ENCODE peak calls at places on chromosomes 16 and 17, in ten cellular contexts. T is ascending aorta, B is PC-9, S is Peyer's patch, N is colonic mucosa, H is PC-3, A is GM12878, I is psoas muscle, G is stomach, Z is cardiac muscle cell. P is an unnamed sample. For H3K27me3, the result is how much of the 10 kb centered on the place peaks cover.

GRCh38 chr16:24118126-24118821 is 137.9 kb upstream of the CACNG3 start:
- DNase-seq in T (no peak), B (no peak), S (no peak), N (no peak), H (no peak), A (no peak), I (no peak), G (no peak), Z (no peak), P (no peak)

GRCh38 chr17:40779181-40779909 is 3.0 kb downstream of the KRT27 start:
- DNase-seq in T (no peak), B (peak), S (no peak), N (no peak), H (no peak), A (no peak), I (no peak), G (no peak), Z (no peak), P (no peak)

GRCh38 chr17:10516065-10516464 is 2.3 kb downstream of the MYH1 start:
- DNase-seq in T (no peak), B (no peak), S (no peak), N (no peak), H (no peak), A (no peak), I (peak), G (no peak), Z (no peak), P (no peak)

GRCh38 chr16:27404163-27404823 is 2.3 kb downstream of the IL21R start:
- DNase-seq in T (no peak), B (no peak), S (no peak), N (no peak), H (no peak), A (no peak), I (no peak), G (no peak), Z (no peak), P (no peak)

GRCh38 chr16:82093901-82094300 is 58.8 kb downstream of the HSD17B2 start:
- DNase-seq in T (no peak), B (no peak), S (no peak), N (no peak), H (peak), A (no peak), I (no peak), G (no peak), Z (peak), P (no peak)

GRCh38 chr16:55248494-55248893 is 75.5 kb upstream of the IRX6 start:
- DNase-seq in T (no peak), B (no peak), S (no peak), N (peak), H (no peak), A (no peak), I (no peak), G (no peak), Z (no peak), P (no peak)

GRCh38 chr16:19524866-19525723 is 1.4 kb downstream of the CCP110 start:
- DNase-seq in T (no peak), B (no peak), S (no peak), N (no peak), H (no peak), A (peak), I (no peak), G (no peak), Z (no peak), P (no peak)

GRCh38 chr17:13157656-13158055 is 139.8 kb upstream of the ELAC2 start:
- DNase-seq in T (no peak), B (no peak), S (no peak), N (no peak), H (no peak), A (no peak), I (no peak), G (no peak), Z (no peak), P (no peak)

GRCh38 chr16:83701494-83701893 is 106.3 kb upstream of the HSBP1 start:
- DNase-seq in T (no peak), B (peak), S (peak), N (no peak), H (peak), A (no peak), I (no peak), G (no peak), Z (peak), P (no peak)

GRCh38 chr16:81838794-81839193 is 59.7 kb downstream of the PLCG2 start:
- DNase-seq in T (no peak), B (no peak), S (no peak), N (no peak), H (peak), A (peak), I (no peak), G (no peak), Z (peak), P (no peak)

DNA sequence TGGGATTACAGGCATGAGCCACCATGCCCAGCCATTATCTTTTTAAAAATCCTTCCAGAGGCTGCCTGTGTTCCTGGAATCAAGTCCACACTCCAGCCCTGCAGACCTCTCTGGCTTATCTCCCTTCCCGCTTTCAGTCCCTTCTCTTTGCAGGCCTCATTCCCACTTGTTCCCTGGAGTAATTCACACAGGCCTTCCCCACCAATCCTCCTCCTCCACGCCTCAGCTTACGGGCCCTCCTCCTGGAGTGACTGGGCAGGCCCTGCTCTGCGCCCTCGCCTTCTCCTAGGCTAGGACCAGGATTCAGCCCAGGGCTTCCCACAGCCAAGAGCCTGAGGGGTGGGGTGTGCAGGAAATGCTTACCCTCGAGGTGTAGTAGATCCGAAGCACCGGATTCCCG is 2.8 kb downstream of the CDIPT start:
- DNase-seq in T (no peak), B (no peak), S (no peak), N (no peak), H (no peak), A (no peak), I (no peak), G (peak), Z (no peak), P (no peak)
- TF ChIP-seq CTCF in T (no peak), B (no peak), S (no peak), N (no peak), H (no peak), A (no peak), I (no peak), G (no peak), Z (no peak), P (no peak)

GRCh38 chr17:37410357-37410756 is 3.7 kb downstream of the TADA2A start:
- DNase-seq in T (no peak), B (no peak), S (no peak), N (no peak), H (no peak), A (no peak), I (no peak), G (no peak), Z (no peak), P (no peak)
- H3K27ac ChIP-seq in T (no peak), B (no peak), S (no peak), N (no peak), H (no peak), A (no peak), I (peak), G (no peak), Z (no peak), P (no peak)

DNA sequence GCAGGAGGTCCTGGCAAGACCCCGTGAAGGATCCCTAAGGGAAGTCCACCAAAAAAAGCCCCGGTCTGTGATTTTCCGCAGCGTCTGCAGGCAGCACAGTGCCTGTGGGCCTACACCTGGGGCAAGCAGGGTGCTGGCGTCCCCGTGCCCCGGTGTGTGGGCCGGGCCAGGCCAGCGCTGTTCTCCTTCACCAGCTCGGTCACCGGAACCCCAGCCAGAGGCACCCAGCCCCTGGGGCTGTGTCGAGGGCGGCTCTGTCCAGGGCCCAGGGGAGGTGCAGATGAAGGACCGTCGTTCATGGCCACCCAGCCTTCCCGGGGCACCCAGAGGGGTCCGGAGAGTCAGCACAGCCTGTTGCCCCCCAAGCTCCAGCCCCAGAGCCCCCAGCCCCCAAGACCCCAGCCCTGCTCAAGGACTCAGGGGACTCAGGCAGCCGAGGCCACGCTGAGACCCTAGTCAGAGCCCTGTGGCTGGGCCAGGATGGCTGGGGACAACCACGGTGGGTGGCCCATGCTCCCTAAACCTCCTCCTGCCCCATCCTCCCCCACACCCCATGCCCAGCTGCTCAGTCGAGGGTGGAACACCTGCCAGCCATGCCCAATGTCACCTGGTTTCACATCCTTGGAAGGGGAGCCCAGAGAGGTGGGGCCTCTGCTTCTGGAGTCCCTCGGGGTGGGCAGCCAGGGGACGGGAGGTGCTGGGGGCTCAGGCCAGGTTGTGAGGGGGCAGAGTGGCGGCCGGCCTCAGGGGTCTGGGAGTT is 5.7 kb upstream of the C1QTNF8 start:
- DNase-seq in T (no peak), B (no peak), S (no peak), N (no peak), H (no peak), A (no peak), I (no peak), G (no peak), Z (no peak), P (no peak)
- H3K27me3 ChIP-seq in T (under half), B (half or more), S (under half), N (under half), H (under half), A (under half), I (under half), G (half or more), Z (under half), P (under half)

GRCh38 chr17:31446195-31446967 is 54.9 kb downstream of the RAB11FIP4 start:
- DNase-seq in T (no peak), B (no peak), S (no peak), N (no peak), H (peak), A (no peak), I (no peak), G (no peak), Z (no peak), P (no peak)
- TF ChIP-seq CTCF in T (no peak), B (peak), S (no peak), N (no peak), H (peak), A (peak), I (no peak), G (no peak), Z (no peak), P (no peak)

GRCh38 chr17:1232331-1232730 is 37.9 kb upstream of the BHLHA9 start:
- DNase-seq in T (no peak), B (no peak), S (no peak), N (no peak), H (no peak), A (no peak), I (no peak), G (no peak), Z (no peak), P (no peak)
- H3K27ac ChIP-seq in T (no peak), B (no peak), S (no peak), N (no peak), H (no peak), A (no peak), I (no peak), G (no peak), Z (no peak), P (no peak)

DNA sequence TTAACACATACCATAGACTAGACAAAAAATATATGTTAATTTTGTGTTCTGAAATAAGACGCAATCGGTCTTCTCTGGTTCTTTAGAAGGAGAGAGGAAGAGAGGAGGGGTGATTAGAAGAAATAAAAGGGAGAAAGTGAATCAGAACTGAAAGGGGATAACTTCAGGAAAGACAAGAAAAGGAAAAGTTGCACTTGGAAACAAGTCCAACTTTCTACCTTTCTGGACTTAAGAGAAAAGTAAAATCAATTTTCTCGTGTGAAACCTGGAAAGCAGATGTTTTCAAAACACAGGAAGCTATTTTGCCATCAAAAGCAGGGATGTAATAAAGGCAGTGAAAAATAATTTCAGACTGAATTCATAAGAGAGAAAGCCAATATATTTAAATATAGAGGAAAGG is 11.9 kb upstream of the ZFHX3 start:
- DNase-seq in T (no peak), B (no peak), S (no peak), N (no peak), H (no peak), A (no peak), I (no peak), G (no peak), Z (no peak), P (no peak)
- H3K27me3 ChIP-seq in T (under half), B (under half), S (under half), N (under half), H (under half), A (under half), I (under half), G (under half), Z (half or more), P (under half)

GRCh38 chr17:45172541-45173286 is 11.0 kb downstream of the HEXIM2 start:
- DNase-seq in T (peak), B (peak), S (peak), N (peak), H (peak), A (no peak), I (peak), G (peak), Z (peak), P (peak)
- TF ChIP-seq CTCF in T (no peak), B (no peak), S (peak), N (no peak), H (peak), A (no peak), I (no peak), G (no peak), Z (no peak), P (peak)

GRCh38 chr17:43013296-43013695 is 6.7 kb downstream of the IFI35 start:
- DNase-seq in T (no peak), B (no peak), S (no peak), N (no peak), H (no peak), A (no peak), I (no peak), G (no peak), Z (no peak), P (no peak)

GRCh38 chr17:43014020-43014615 is 7.5 kb downstream of the IFI35 start:
- DNase-seq in T (no peak), B (no peak), S (no peak), N (no peak), H (no peak), A (no peak), I (no peak), G (no peak), Z (no peak), P (no peak)

GRCh38 chr17:43016216-43016615 is 6.0 kb downstream of the VAT1 start:
- DNase-seq in T (no peak), B (no peak), S (no peak), N (no peak), H (no peak), A (no peak), I (no peak), G (no peak), Z (no peak), P (no peak)

GRCh38 chr17:43014946-43015519 is 7.2 kb downstream of the VAT1 start:
- DNase-seq in T (no peak), B (no peak), S (no peak), N (no peak), H (no peak), A (no peak), I (no peak), G (no peak), Z (no peak), P (no peak)

GRCh38 chr17:43015579-43015978 is 6.6 kb downstream of the VAT1 start:
- DNase-seq in T (no peak), B (no peak), S (no peak), N (no peak), H (no peak), A (no peak), I (peak), G (no peak), Z (no peak), P (no peak)
- H3K27ac ChIP-seq in T (peak), B (no peak), S (no peak), N (no peak), H (no peak), A (no peak), I (peak), G (peak), Z (peak), P (peak)

DNA sequence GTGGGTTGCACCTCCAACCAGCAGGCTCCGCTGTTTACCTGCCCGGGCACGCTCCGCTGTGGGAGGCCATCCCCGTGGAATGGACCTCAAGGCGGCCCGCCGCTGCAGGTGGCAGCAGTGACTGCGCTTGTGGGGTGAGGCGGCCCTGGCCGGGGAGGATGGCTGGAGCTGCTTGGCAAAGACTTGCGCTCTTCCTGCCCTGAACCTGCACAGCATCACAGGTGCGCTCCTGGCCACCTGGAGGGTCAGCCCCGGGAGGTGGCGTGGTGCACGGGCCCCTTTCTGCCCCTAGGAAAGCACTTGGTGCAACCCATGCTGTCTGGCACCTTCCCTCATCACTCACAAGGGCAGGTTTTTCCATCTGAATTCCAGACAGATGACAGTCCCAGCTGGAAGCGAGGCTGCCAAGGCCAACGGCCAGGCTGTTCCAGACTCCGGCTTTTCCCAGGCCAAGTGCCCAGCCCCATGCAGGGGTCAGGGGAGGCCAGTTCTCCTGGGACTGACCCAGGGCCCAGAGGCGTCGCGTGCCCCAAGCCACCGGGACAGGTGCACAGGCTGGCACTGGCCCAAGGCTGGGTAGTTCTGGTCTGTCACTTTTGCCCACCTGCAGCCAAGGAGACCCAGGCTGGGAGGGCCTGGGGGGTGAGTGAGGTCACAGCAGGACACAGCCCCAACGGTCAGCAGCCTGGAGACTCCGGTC is 13.3 kb downstream of the UTS2R start:
- DNase-seq in T (peak), B (peak), S (no peak), N (no peak), H (peak), A (no peak), I (peak), G (peak), Z (no peak), P (no peak)
- H3K27me3 ChIP-seq in T (under half), B (under half), S (under half), N (under half), H (under half), A (under half), I (under half), G (half or more), Z (under half), P (under half)

GRCh38 chr17:165939-166338 is 15.5 kb downstream of the DOC2B start:
- DNase-seq in T (no peak), B (no peak), S (no peak), N (no peak), H (no peak), A (no peak), I (no peak), G (no peak), Z (no peak), P (no peak)

GRCh38 chr17:164536-165235 is 16.8 kb downstream of the DOC2B start:
- DNase-seq in T (no peak), B (peak), S (peak), N (peak), H (peak), A (no peak), I (no peak), G (peak), Z (peak), P (peak)

GRCh38 chr17:161481-161880 is 20.0 kb downstream of the DOC2B start:
- DNase-seq in T (no peak), B (no peak), S (no peak), N (no peak), H (no peak), A (no peak), I (no peak), G (no peak), Z (no peak), P (no peak)

GRCh38 chr17:162689-163088 is 18.8 kb downstream of the DOC2B start:
- DNase-seq in T (no peak), B (no peak), S (no peak), N (no peak), H (no peak), A (no peak), I (no peak), G (no peak), Z (no peak), P (no peak)

DNA sequence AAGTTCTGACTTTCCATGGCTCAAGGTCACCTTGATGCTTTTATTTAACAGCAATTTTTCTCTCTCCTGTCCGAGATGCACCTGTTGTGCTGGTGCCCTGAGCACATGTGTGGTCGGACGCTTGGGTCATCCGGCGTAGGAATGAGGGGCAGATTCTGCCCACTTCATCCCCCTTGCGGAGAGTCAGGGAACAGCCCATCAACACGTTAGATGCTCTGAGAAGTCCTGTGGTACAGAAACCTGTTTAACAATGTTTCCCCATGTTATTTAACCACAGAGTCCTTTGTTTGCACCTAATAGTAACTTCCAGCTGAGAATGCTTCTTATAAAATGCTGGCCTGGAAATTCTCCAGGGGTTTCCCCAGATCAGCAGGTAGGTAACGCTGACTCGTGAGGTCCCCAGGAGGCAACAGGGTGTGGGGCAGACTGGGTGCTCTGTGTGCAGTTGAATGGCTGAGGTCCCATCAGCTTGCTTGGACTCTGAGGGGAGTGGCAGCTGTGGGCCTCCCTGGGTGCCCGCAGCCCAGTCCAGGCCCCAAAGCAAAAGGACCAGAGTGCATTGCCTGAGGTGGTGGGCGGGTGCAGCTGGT is 17.8 kb downstream of the DOC2B start:
- DNase-seq in T (no peak), B (no peak), S (no peak), N (no peak), H (peak), A (no peak), I (no peak), G (no peak), Z (no peak), P (no peak)
- TF ChIP-seq CTCF in T (no peak), B (peak), S (no peak), N (no peak), H (peak), A (no peak), I (no peak), G (peak), Z (peak), P (no peak)